ENCODE peak calls at places on chromosomes 2 and 18, in six cellular contexts. T is AML-193; G is vagina; W is stimulated activated CD4-positive, alpha-beta T cell treated with anti-CD3 and anti-CD28 coated beads, Interleukin-2, amount 100 ng/mL, for 48 hours; R is mesothelial cell of epicardium; Z is HS-5. Q is an unnamed sample.

GRCh38 chr2:69741281-69742169 is at the start of gene ANXA4:
- DNase-seq in T (peak), G (no peak), W (peak), R (peak), Z (peak), Q (peak)

GRCh38 chr2:75007819-75008218 is 49.4 kb downstream of the POLE4 start:
- DNase-seq in T (no peak), G (no peak), W (no peak), R (no peak), Z (no peak), Q (no peak)

GRCh38 chr2:102100371-102101096 is 42.0 kb upstream of the IL1R1 start:
- DNase-seq in T (no peak), G (no peak), W (no peak), R (no peak), Z (no peak), Q (peak)

GRCh38 chr2:112972423-112973086 is 5.3 kb upstream of the IL36G start:
- DNase-seq in T (no peak), G (no peak), W (no peak), R (no peak), Z (no peak), Q (no peak)

GRCh38 chr2:43023791-43024514 is 202.5 kb downstream of the ZFP36L2 start:
- DNase-seq in T (no peak), G (no peak), W (no peak), R (no peak), Z (no peak), Q (no peak)

GRCh38 chr2:29895296-29895695 is 26.1 kb downstream of the ALK start:
- DNase-seq in T (no peak), G (no peak), W (no peak), R (no peak), Z (no peak), Q (no peak)

GRCh38 chr2:239326831-239327535 is 73.8 kb downstream of the HDAC4 start:
- DNase-seq in T (no peak), G (peak), W (peak), R (no peak), Z (no peak), Q (no peak)

GRCh38 chr2:71067567-71068217 is 756 bp upstream of the NAGK start:
- DNase-seq in T (no peak), G (no peak), W (no peak), R (no peak), Z (no peak), Q (no peak)

GRCh38 chr18:39586696-39587095 is 2021.1 kb upstream of the CELF4 start:
- DNase-seq in T (no peak), G (no peak), W (no peak), R (no peak), Z (no peak), Q (no peak)

GRCh38 chr18:21112140-21112473 is 494 bp upstream of the ROCK1 start:
- DNase-seq in T (no peak), G (no peak), W (no peak), R (no peak), Z (no peak), Q (peak)

GRCh38 chr2:216109962-216110614 is 940 bp downstream of the XRCC5 start:
- DNase-seq in T (peak), G (no peak), W (no peak), R (no peak), Z (peak), Q (peak)

GRCh38 chr2:215606219-215606618 is 170.4 kb upstream of the FN1 start:
- DNase-seq in T (no peak), G (no peak), W (no peak), R (no peak), Z (no peak), Q (no peak)

GRCh38 chr2:202613479-202613878 is 21.3 kb upstream of the FAM117B start:
- DNase-seq in T (no peak), G (no peak), W (no peak), R (no peak), Z (no peak), Q (no peak)

GRCh38 chr2:218033590-218034496 is 31.0 kb upstream of the TNS1 start:
- DNase-seq in T (no peak), G (no peak), W (no peak), R (no peak), Z (no peak), Q (no peak)

GRCh38 chr2:171225989-171226388 is 65.3 kb upstream of the TLK1 start:
- DNase-seq in T (no peak), G (no peak), W (no peak), R (no peak), Z (no peak), Q (no peak)

GRCh38 chr2:54587439-54588016 is 131.4 kb downstream of the SPTBN1 start:
- DNase-seq in T (no peak), G (no peak), W (no peak), R (no peak), Z (no peak), Q (no peak)